ENCODE peak calls at places on chromosomes 7 and 10, in five cellular contexts. X is AG10803, L is fibroblast of mammary gland, J is suprapubic skin, G is cardiac muscle cell. T is an unnamed sample.
A peak's percentile ranks its signal among the peaks of the same experiment; 100 is the strongest.

GRCh38 chr7:54831644-54832095 is 72.7 kb upstream of the SEC61G start:
- DNase-seq in X (no peak), L (no peak), J (no peak), G (no peak), T (no peak)

GRCh38 chr7:96654630-96655188 is 54.9 kb downstream of the SEM1 start:
- DNase-seq in X (no peak), L (no peak), J (no peak), G (no peak), T (no peak)

GRCh38 chr10:5404188-5405041 is at the start of gene TUBAL3:
- DNase-seq in X (no peak), L (no peak), J (no peak), G (no peak), T (no peak)

GRCh38 chr10:69619626-69620025 is 10.4 kb upstream of the FAM241B start:
- DNase-seq in X (no peak), L (no peak), J (no peak), G (no peak), T (no peak)

GRCh38 chr10:47027812-47028260 is 116.6 kb downstream of the PTPN20 start:
- DNase-seq in X (no peak), L (no peak), J (peak; percentile 38), G (no peak), T (no peak)

GRCh38 chr10:120735315-120735714 is 115.8 kb upstream of the WDR11 start:
- DNase-seq in X (no peak), L (no peak), J (no peak), G (no peak), T (no peak)

GRCh38 chr7:26532490-26532889 is 240.8 kb downstream of the SNX10 start:
- DNase-seq in X (no peak), L (no peak), J (no peak), G (no peak), T (no peak)

GRCh38 chr7:48180981-48181380 is 9.7 kb downstream of the ABCA13 start:
- DNase-seq in X (peak; percentile 81), L (peak; percentile 16), J (no peak), G (no peak), T (no peak)

GRCh38 chr10:79399242-79399831 is 46.1 kb downstream of the ZCCHC24 start:
- DNase-seq in X (peak; percentile 98), L (peak; percentile 97), J (peak; percentile 91), G (peak; percentile 99), T (peak; percentile 95)

GRCh38 chr7:28893888-28894287 is 64.2 kb downstream of the TRIL start:
- DNase-seq in X (no peak), L (no peak), J (no peak), G (no peak), T (no peak)

GRCh38 chr7:368651-369475 is 78.9 kb downstream of the FOXL3 start:
- DNase-seq in X (no peak), L (no peak), J (peak; percentile 59), G (no peak), T (no peak)

GRCh38 chr7:146175716-146176115 is 59.1 kb downstream of the CNTNAP2 start:
- DNase-seq in X (no peak), L (no peak), J (no peak), G (peak; percentile 23), T (peak; percentile 8)

GRCh38 chr7:151367304-151367703 is 25.7 kb downstream of the NUB1 start:
- DNase-seq in X (no peak), L (peak; percentile 36), J (no peak), G (peak; percentile 19), T (peak; percentile 11)

GRCh38 chr10:129864601-129865126 is 99.4 kb downstream of the EBF3 start:
- DNase-seq in X (peak; percentile 8), L (peak; percentile 37), J (no peak), G (peak; percentile 46), T (peak; percentile 41)

GRCh38 chr7:86372262-86372661 is 271.4 kb upstream of the GRM3 start:
- DNase-seq in X (no peak), L (no peak), J (no peak), G (no peak), T (no peak)
- TF ChIP-seq CTCF in X (no peak), L (no peak), J (no peak), G (no peak), T (no peak)

GRCh38 chr7:131068604-131069021 is 259.1 kb upstream of the MKLN1 start:
- DNase-seq in X (peak; percentile 40), L (peak; percentile 50), J (no peak), G (peak; percentile 39), T (peak; percentile 39)
- TF ChIP-seq CTCF in X (peak; percentile 61), L (peak; percentile 49), J (no peak), G (peak; percentile 36), T (peak; percentile 41)

DNA sequence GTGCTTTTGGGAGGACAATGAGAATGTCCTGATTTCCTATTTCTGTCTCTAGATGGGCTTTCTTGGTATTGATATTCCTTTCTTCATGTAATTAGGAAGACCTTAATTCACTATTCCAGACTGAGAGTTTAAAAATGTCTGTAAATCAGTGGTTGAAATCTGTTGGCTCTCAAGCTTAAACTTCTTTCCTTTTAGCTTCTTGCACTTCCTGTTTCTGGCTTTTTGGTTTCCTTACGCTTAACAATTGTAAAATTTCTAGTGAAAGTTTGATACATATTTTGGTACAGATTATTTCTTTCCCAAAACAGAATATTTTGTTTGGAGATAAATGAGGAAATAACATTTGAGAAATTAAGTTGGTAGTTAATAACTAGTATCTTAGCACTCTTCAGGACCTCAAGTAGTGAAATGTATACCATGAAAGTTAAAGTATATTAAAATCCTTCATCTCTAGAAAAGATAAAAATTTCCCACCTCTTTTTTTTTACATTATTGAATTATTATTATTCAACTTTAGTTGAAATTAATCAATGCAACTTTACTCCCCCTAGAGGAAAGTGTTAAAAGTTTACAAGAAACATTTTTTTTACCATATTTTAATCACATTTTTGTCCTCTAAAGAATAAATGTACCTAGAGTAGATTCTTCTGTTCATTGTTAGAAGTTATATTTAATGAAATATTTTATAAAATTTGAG is 137.2 kb downstream of the PHTF2 start:
- DNase-seq in X (peak; percentile 6), L (peak; percentile 7), J (no peak), G (peak; percentile 15), T (peak; percentile 32)
- TF ChIP-seq CTCF in X (peak; percentile 52), L (peak; percentile 31), J (no peak), G (peak; percentile 37), T (peak; percentile 28)

GRCh38 chr10:90598513-90598912 is 259.3 kb downstream of the HTR7 start:
- DNase-seq in X (no peak), L (no peak), J (no peak), G (no peak), T (no peak)
- TF ChIP-seq CTCF in X (no peak), L (no peak), J (no peak), G (no peak), T (no peak)

DNA sequence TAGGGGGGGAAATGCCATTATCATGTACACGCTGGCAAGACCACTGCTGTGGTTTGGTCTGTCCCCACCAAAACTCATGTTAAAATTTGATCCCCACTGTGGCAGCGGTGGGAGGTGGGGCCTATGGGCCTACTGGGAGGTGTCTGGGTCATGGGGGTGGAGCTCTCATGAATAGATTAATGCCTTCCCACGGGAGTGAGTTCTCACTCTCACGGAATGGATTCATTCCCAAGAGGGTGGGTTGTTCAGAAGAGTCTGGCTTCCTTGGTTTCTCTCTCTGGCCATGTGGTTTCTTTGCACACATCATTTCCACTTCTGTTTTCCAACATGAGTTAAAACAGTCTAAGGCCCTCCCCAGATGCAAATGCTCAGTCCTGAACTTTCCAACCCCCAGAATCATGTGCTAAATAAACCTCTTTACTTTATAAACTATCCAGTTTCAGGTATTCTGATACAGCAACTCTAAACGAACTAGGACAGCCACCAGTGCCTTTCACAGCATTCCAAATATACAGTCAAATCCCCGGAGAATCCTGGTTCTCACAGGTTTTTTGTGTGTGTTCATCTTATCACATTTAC is 44.3 kb downstream of the SMURF1 start:
- DNase-seq in X (peak; percentile 44), L (peak; percentile 76), J (no peak), G (peak; percentile 58), T (peak; percentile 41)
- TF ChIP-seq CTCF in X (no peak), L (no peak), J (no peak), G (no peak), T (no peak)